ENCODE peak calls at places on chromosome 12, in six cellular contexts. S is endothelial cell; R is CD4-positive, alpha-beta T cell; H is D341Med; C is mesendoderm; Q is AG08395. B is an unnamed sample.

GRCh38 chr12:123389560-123390351 is 5.8 kb downstream of the KMT5A start:
- DNase-seq in S (peak), R (peak), H (peak), C (peak), Q (peak), B (peak)

GRCh38 chr12:12684375-12685106 is 11.4 kb downstream of the GPR19 start:
- DNase-seq in S (peak), R (no peak), H (peak), C (peak), Q (peak), B (peak)

GRCh38 chr12:67981236-67982164 is 7.7 kb upstream of the IFNG-AS1 start:
- DNase-seq in S (no peak), R (no peak), H (no peak), C (peak), Q (peak), B (peak)

GRCh38 chr12:14418526-14418925 is 53.0 kb downstream of the ATF7IP start:
- DNase-seq in S (no peak), R (no peak), H (no peak), C (no peak), Q (peak), B (peak)

GRCh38 chr12:6700646-6701051 is at the start of gene PIANP:
- DNase-seq in S (peak), R (peak), H (peak), C (no peak), Q (peak), B (no peak)

GRCh38 chr12:81077686-81078441 is at the start of gene ACSS3:
- DNase-seq in S (peak), R (no peak), H (peak), C (peak), Q (peak), B (peak)

GRCh38 chr12:107402041-107403022 is 283.3 kb upstream of the PWP1 start:
- DNase-seq in S (peak), R (peak), H (peak), C (peak), Q (peak), B (peak)

GRCh38 chr12:117707861-117708260 is 260.9 kb downstream of the KSR2 start:
- DNase-seq in S (no peak), R (no peak), H (no peak), C (no peak), Q (no peak), B (no peak)

GRCh38 chr12:77608157-77608755 is 222.4 kb upstream of the NAV3 start:
- DNase-seq in S (no peak), R (no peak), H (no peak), C (no peak), Q (no peak), B (no peak)

GRCh38 chr12:52358575-52359350 is 8.5 kb downstream of the KRT85 start:
- DNase-seq in S (no peak), R (no peak), H (no peak), C (peak), Q (no peak), B (no peak)

GRCh38 chr12:5163661-5164060 is 120.0 kb downstream of the KCNA5 start:
- DNase-seq in S (no peak), R (no peak), H (no peak), C (no peak), Q (no peak), B (no peak)

GRCh38 chr12:4648499-4649357 is at the start of the genes AKAP3 and NDUFA9:
- DNase-seq in S (peak), R (peak), H (peak), C (peak), Q (peak), B (peak)

GRCh38 chr12:49626836-49627235 is 3.5 kb downstream of the PRPF40B start:
- DNase-seq in S (no peak), R (no peak), H (no peak), C (peak), Q (no peak), B (no peak)

GRCh38 chr12:102958073-102958829 is 777 bp downstream of the ASCL1 start:
- DNase-seq in S (peak), R (no peak), H (peak), C (peak), Q (peak), B (no peak)

GRCh38 chr12:85573635-85574214 is 262.5 kb downstream of the RASSF9 start:
- DNase-seq in S (no peak), R (no peak), H (no peak), C (no peak), Q (no peak), B (no peak)